ENCODE peak calls at places on chromosomes 7 and 10, in seven cellular contexts. One of them, this sample, is unnamed.

GRCh38 chr10:118407026-118407425 is 64.9 kb upstream of the FAM204A start:
- DNase-seq in NCI-H345: no peak
- DNase-seq in AG09319: no peak
- DNase-seq in activated naive CD8-positive, alpha-beta T cell treated with anti-CD3 and anti-CD28 coated beads, Interleukin-2, amount 50 U/mL, for 24 hours: no peak
- DNase-seq in skeletal muscle cell: no peak
- DNase-seq in HFFc6: no peak
- DNase-seq in pancreas: no peak
- DNase-seq in this sample: no peak

GRCh38 chr10:13047529-13048206 is 46.2 kb upstream of the CCDC3 start:
- DNase-seq in HFFc6: no peak
- DNase-seq in AG09319: no peak
- DNase-seq in NCI-H345: no peak
- DNase-seq in pancreas: no peak
- DNase-seq in skeletal muscle cell: no peak
- DNase-seq in activated naive CD8-positive, alpha-beta T cell treated with anti-CD3 and anti-CD28 coated beads, Interleukin-2, amount 50 U/mL, for 24 hours: no peak
- DNase-seq in this sample: no peak

GRCh38 chr7:5557920-5558401 is 134.3 kb upstream of the TNRC18 start:
- DNase-seq in HFFc6: no peak
- DNase-seq in activated naive CD8-positive, alpha-beta T cell treated with anti-CD3 and anti-CD28 coated beads, Interleukin-2, amount 50 U/mL, for 24 hours: peak; percentile 34
- DNase-seq in skeletal muscle cell: no peak
- DNase-seq in NCI-H345: no peak
- DNase-seq in AG09319: no peak
- DNase-seq in pancreas: no peak
- DNase-seq in this sample: peak; percentile 19

GRCh38 chr7:150307129-150307528 is 16.0 kb upstream of the LRRC61 start:
- DNase-seq in skeletal muscle cell: no peak
- DNase-seq in activated naive CD8-positive, alpha-beta T cell treated with anti-CD3 and anti-CD28 coated beads, Interleukin-2, amount 50 U/mL, for 24 hours: no peak
- DNase-seq in pancreas: no peak
- DNase-seq in AG09319: no peak
- DNase-seq in NCI-H345: no peak
- DNase-seq in HFFc6: no peak
- DNase-seq in this sample: no peak

GRCh38 chr7:47471831-47472230 is 110.1 kb downstream of the TNS3 start:
- DNase-seq in activated naive CD8-positive, alpha-beta T cell treated with anti-CD3 and anti-CD28 coated beads, Interleukin-2, amount 50 U/mL, for 24 hours: no peak
- DNase-seq in skeletal muscle cell: no peak
- DNase-seq in HFFc6: no peak
- DNase-seq in AG09319: no peak
- DNase-seq in NCI-H345: no peak
- DNase-seq in pancreas: no peak
- DNase-seq in this sample: no peak

GRCh38 chr10:99523251-99523773 is 9.4 kb upstream of the NKX2-3 start:
- DNase-seq in AG09319: no peak
- DNase-seq in pancreas: no peak
- DNase-seq in NCI-H345: no peak
- DNase-seq in skeletal muscle cell: no peak
- DNase-seq in HFFc6: no peak
- DNase-seq in activated naive CD8-positive, alpha-beta T cell treated with anti-CD3 and anti-CD28 coated beads, Interleukin-2, amount 50 U/mL, for 24 hours: no peak
- DNase-seq in this sample: no peak

GRCh38 chr7:28570970-28571288 is 158.6 kb downstream of the CREB5 start:
- DNase-seq in skeletal muscle cell: no peak
- DNase-seq in HFFc6: peak; percentile 56
- DNase-seq in NCI-H345: no peak
- DNase-seq in activated naive CD8-positive, alpha-beta T cell treated with anti-CD3 and anti-CD28 coated beads, Interleukin-2, amount 50 U/mL, for 24 hours: no peak
- DNase-seq in AG09319: no peak
- DNase-seq in pancreas: no peak
- DNase-seq in this sample: no peak

GRCh38 chr7:80379034-80379433 is 132.8 kb downstream of the GNAT3 start:
- DNase-seq in pancreas: no peak
- DNase-seq in NCI-H345: no peak
- DNase-seq in activated naive CD8-positive, alpha-beta T cell treated with anti-CD3 and anti-CD28 coated beads, Interleukin-2, amount 50 U/mL, for 24 hours: no peak
- DNase-seq in AG09319: peak; percentile 5
- DNase-seq in skeletal muscle cell: peak; percentile 33
- DNase-seq in HFFc6: peak; percentile 78
- DNase-seq in this sample: no peak

GRCh38 chr10:133258066-133258817 is 18.4 kb downstream of the ADAM8 start:
- DNase-seq in activated naive CD8-positive, alpha-beta T cell treated with anti-CD3 and anti-CD28 coated beads, Interleukin-2, amount 50 U/mL, for 24 hours: peak; percentile 44
- DNase-seq in HFFc6: no peak
- DNase-seq in pancreas: peak; percentile 59
- DNase-seq in AG09319: no peak
- DNase-seq in skeletal muscle cell: no peak
- DNase-seq in NCI-H345: peak; percentile 41
- DNase-seq in this sample: no peak

GRCh38 chr10:642186-642890 is 47.1 kb downstream of the DIP2C start:
- DNase-seq in pancreas: no peak
- DNase-seq in HFFc6: no peak
- DNase-seq in NCI-H345: no peak
- DNase-seq in AG09319: no peak
- DNase-seq in skeletal muscle cell: no peak
- DNase-seq in activated naive CD8-positive, alpha-beta T cell treated with anti-CD3 and anti-CD28 coated beads, Interleukin-2, amount 50 U/mL, for 24 hours: no peak
- DNase-seq in this sample: no peak

GRCh38 chr10:101011517-101012423 is 12.2 kb downstream of the LZTS2 start:
- DNase-seq in skeletal muscle cell: no peak
- DNase-seq in NCI-H345: no peak
- DNase-seq in activated naive CD8-positive, alpha-beta T cell treated with anti-CD3 and anti-CD28 coated beads, Interleukin-2, amount 50 U/mL, for 24 hours: no peak
- DNase-seq in pancreas: no peak
- DNase-seq in AG09319: no peak
- DNase-seq in HFFc6: peak; percentile 22
- DNase-seq in this sample: no peak

GRCh38 chr7:2950578-2950977 is 93.1 kb downstream of the CARD11 start:
- DNase-seq in pancreas: no peak
- DNase-seq in HFFc6: no peak
- DNase-seq in AG09319: no peak
- DNase-seq in skeletal muscle cell: no peak
- DNase-seq in activated naive CD8-positive, alpha-beta T cell treated with anti-CD3 and anti-CD28 coated beads, Interleukin-2, amount 50 U/mL, for 24 hours: no peak
- DNase-seq in NCI-H345: no peak
- DNase-seq in this sample: no peak

This sample was measured in MM.1S.